ENCODE peak calls at places on chromosomes 12 and 14, in four cellular contexts. C is suprapubic skin, Y is sigmoid colon, H is stomach. I is an unnamed sample. For H3K4me1 and H3K36me3, the result is how much of the 10 kb centered on the place peaks cover.

GRCh38 chr14:105061428-105062047 is 3.7 kb downstream of the GPR132 start:
- DNase-seq in C (no peak), Y (peak), H (peak), I (no peak)

GRCh38 chr14:52399886-52400599 is 85.9 kb downstream of the PTGER2 start:
- DNase-seq in C (no peak), Y (no peak), H (no peak), I (peak)

GRCh38 chr14:55306938-55307589 is 35.8 kb downstream of the FBXO34 start:
- DNase-seq in C (no peak), Y (no peak), H (no peak), I (no peak)

GRCh38 chr12:15627995-15628945 is 160.9 kb downstream of the EPS8 start:
- DNase-seq in C (no peak), Y (no peak), H (no peak), I (no peak)

GRCh38 chr14:64646103-64646502 is 58.1 kb upstream of the PLEKHG3 start:
- DNase-seq in C (no peak), Y (peak), H (no peak), I (peak)

GRCh38 chr12:54935235-54935951 is 49.2 kb downstream of the TESPA1 start:
- DNase-seq in C (no peak), Y (no peak), H (no peak), I (no peak)

GRCh38 chr14:99688210-99688581 is 4.1 kb downstream of the CYP46A1 start:
- DNase-seq in C (peak), Y (peak), H (no peak), I (peak)

GRCh38 chr14:100531152-100531551 is 56.1 kb downstream of the BEGAIN start:
- DNase-seq in C (no peak), Y (peak), H (no peak), I (no peak)

GRCh38 chr14:73168274-73168673 is 32.0 kb downstream of the PSEN1 start:
- DNase-seq in C (no peak), Y (no peak), H (no peak), I (no peak)

GRCh38 chr12:114006482-114007425 is 40.6 kb upstream of the RBM19 start:
- DNase-seq in C (no peak), Y (no peak), H (no peak), I (no peak)

GRCh38 chr14:31619440-31619839 is 58.2 kb downstream of the NUBPL start:
- DNase-seq in C (no peak), Y (no peak), H (no peak), I (no peak)

GRCh38 chr12:52566847-52567291 is 6.8 kb downstream of the KRT74 start:
- DNase-seq in C (no peak), Y (no peak), H (no peak), I (no peak)

GRCh38 chr12:31622038-31622437 is 31.1 kb upstream of the DENND5B start:
- DNase-seq in C (no peak), Y (no peak), H (no peak), I (no peak)

GRCh38 chr12:56206373-56207166 is 15.2 kb downstream of the RNF41 start:
- DNase-seq in C (no peak), Y (peak), H (peak), I (peak)

GRCh38 chr12:574475-575128 is 88.6 kb downstream of the NINJ2 start:
- DNase-seq in C (peak), Y (peak), H (peak), I (no peak)

GRCh38 chr14:100030441-100031153 is 34.6 kb upstream of the EVL start:
- DNase-seq in C (no peak), Y (no peak), H (no peak), I (no peak)

GRCh38 chr14:92866181-92866752 is 56.7 kb upstream of the CHGA start:
- DNase-seq in C (no peak), Y (no peak), H (no peak), I (no peak)

GRCh38 chr14:84874436-84874835 is 655.5 kb upstream of the FLRT2 start:
- DNase-seq in C (no peak), Y (no peak), H (no peak), I (no peak)

GRCh38 chr14:68784298-68784910 is 8.5 kb downstream of the ZFP36L1 start:
- DNase-seq in C (peak), Y (peak), H (peak), I (peak)

GRCh38 chr12:26631846-26632245 is 201.1 kb downstream of the ITPR2 start:
- DNase-seq in C (no peak), Y (no peak), H (no peak), I (no peak)

GRCh38 chr12:107760207-107760816 is 625 bp downstream of the PRDM4 start:
- DNase-seq in C (peak), Y (peak), H (no peak), I (no peak)

GRCh38 chr12:58966939-58967338 is 46.6 kb upstream of the LRIG3 start:
- DNase-seq in C (no peak), Y (no peak), H (no peak), I (no peak)

GRCh38 chr12:104177663-104178501 is 37.7 kb upstream of the TXNRD1 start:
- DNase-seq in C (peak), Y (peak), H (peak), I (peak)

GRCh38 chr12:67415473-67415872 is 146.3 kb downstream of the CAND1 start:
- DNase-seq in C (no peak), Y (no peak), H (no peak), I (no peak)

GRCh38 chr14:73591690-73592448 is at the start of gene ACOT4:
- DNase-seq in C (no peak), Y (peak), H (peak), I (no peak)

GRCh38 chr12:120199595-120200306 is 1.2 kb downstream of the RPLP0 start:
- DNase-seq in C (no peak), Y (peak), H (no peak), I (peak)

GRCh38 chr12:75781532-75782046 is 250.0 kb downstream of the PHLDA1 start:
- DNase-seq in C (no peak), Y (no peak), H (no peak), I (no peak)

GRCh38 chr12:75900781-75901254 is 130.8 kb downstream of the PHLDA1 start:
- DNase-seq in C (no peak), Y (no peak), H (no peak), I (no peak)

GRCh38 chr14:76193696-76194095 is 42.0 kb downstream of the GPATCH2L start:
- DNase-seq in C (no peak), Y (no peak), H (no peak), I (no peak)

GRCh38 chr12:98074286-98074685 is 441.1 kb upstream of the TMPO start:
- DNase-seq in C (no peak), Y (no peak), H (no peak), I (no peak)

GRCh38 chr14:90545431-90545830 is 148.6 kb downstream of the CALM1 start:
- DNase-seq in C (no peak), Y (no peak), H (no peak), I (no peak)

GRCh38 chr14:103196716-103197115 is 73.5 kb downstream of the TNFAIP2 start:
- DNase-seq in C (peak), Y (peak), H (no peak), I (no peak)

GRCh38 chr14:56648508-56649301 is 69.1 kb downstream of the TMEM260 start:
- DNase-seq in C (no peak), Y (no peak), H (no peak), I (no peak)

GRCh38 chr12:41979574-41979973 is 165.1 kb downstream of the GXYLT1 start:
- DNase-seq in C (no peak), Y (no peak), H (no peak), I (no peak)

GRCh38 chr12:50241178-50241577 is 42.1 kb downstream of the LIMA1 start:
- DNase-seq in C (no peak), Y (no peak), H (no peak), I (no peak)

GRCh38 chr12:123598522-123598921 is 3.4 kb upstream of the DDX55 start:
- DNase-seq in C (no peak), Y (no peak), H (peak), I (no peak)
- TF ChIP-seq POLR2A in C (no peak), Y (no peak), H (no peak), I (no peak)

GRCh38 chr14:95485222-95485819 is 31.1 kb downstream of the SYNE3 start:
- DNase-seq in C (no peak), Y (no peak), H (no peak), I (no peak)
- H3K4me1 ChIP-seq in C (half or more), Y (under half), H (under half), I (under half)

DNA sequence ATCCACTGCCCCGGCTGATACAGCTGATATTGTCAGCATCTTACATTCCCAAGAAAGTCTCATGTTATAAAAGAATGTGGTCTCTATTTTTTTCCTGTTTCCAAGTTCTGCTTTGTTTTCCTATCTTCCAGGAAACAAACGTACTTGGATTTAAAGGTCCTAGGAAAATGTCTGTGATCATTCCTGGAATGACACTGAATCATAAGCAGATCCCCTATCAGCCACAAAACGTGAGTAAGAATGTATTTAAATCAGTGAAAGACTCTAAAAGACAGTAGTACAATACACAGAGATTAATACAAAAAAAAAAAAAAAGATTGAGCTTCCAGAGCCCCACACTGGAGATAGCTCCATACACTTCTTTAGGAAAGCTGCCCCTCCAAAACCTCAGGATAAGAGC is 21.7 kb upstream of the TEAD4 start:
- DNase-seq in C (no peak), Y (no peak), H (no peak), I (no peak)
- H3K36me3 ChIP-seq in C (half or more), Y (under half), H (half or more), I (under half)

DNA sequence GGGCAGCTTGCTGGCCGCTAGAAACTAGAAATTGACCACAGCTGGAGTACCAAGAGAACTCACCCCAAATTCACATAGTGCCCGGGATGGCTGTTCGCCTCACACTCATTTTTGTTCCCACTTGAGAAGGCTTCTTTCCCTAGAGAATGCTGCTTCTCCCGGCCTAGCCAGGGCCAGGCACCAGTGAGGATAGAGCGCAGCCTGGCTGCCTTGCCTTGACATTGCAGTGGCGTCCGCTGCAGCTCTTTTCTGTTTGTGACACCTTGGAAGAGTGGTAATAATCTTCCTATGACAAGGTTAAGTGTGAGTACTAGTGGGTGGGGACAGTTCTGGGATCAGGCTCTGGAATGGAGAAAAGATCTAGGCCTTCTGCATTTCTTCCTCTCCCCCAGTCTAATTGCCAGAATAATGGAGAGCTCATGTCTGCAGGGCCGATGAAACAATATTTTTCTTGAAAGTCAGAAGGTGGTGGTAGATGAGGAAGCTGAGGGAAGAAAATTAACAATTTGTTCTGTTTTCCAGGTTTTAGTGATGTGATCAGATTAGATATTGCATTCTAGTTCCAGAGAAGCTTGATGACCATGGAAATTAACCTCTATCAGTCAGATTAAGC is 3.7 kb downstream of the TMEM253 start:
- DNase-seq in C (peak), Y (peak), H (peak), I (peak)
- TF ChIP-seq POLR2A in C (no peak), Y (no peak), H (no peak), I (no peak)

GRCh38 chr14:93954900-93955891 is 21.2 kb downstream of the ASB2 start:
- DNase-seq in C (no peak), Y (no peak), H (no peak), I (no peak)

GRCh38 chr14:93954516-93954830 is 21.9 kb downstream of the ASB2 start:
- DNase-seq in C (no peak), Y (no peak), H (no peak), I (no peak)

GRCh38 chr14:93952829-93953228 is 23.5 kb downstream of the ASB2 start:
- DNase-seq in C (no peak), Y (no peak), H (no peak), I (no peak)

GRCh38 chr14:93953263-93953662 is 23.1 kb downstream of the ASB2 start:
- DNase-seq in C (no peak), Y (no peak), H (no peak), I (no peak)

DNA sequence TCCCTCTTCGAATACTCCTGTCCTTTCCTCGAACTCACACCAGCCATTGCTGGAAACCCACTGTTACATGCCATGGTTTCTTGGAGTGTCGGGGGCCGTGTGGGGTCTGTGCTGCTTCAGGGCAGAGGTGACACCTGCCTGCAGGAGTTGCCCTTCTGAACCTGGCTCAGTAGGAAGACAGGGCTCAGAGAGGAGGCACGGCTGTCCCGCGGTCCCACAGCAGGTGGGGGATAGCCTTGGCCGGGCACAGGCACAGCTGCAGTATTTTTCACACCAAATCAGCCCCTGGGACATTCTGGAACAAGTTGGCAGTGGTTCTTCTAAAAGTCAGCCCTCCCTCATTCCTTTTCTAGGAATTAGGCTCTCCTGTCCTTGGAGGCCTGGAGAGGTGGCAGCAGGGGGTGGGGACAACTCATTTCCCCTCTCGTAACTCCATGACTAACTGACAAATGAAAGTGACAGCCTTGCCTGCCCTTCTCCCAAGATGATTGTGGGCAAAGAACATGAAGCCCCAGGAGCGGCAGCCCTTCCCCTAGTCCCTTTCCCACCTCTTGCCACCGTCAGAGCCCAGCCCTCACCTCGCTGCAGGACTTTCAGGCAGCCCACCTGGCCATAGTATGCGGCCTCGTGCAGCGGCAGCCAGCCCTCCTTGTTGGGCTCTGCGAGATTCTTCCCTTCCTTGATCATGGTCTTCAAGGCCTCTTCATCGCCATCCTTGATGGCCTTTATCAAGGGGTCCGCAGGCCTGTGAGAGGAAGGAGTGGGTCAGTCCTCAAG is 22.4 kb downstream of the ASB2 start:
- DNase-seq in C (no peak), Y (no peak), H (no peak), I (no peak)
- H3K4me1 ChIP-seq in C (under half), Y (half or more), H (half or more), I (under half)

DNA sequence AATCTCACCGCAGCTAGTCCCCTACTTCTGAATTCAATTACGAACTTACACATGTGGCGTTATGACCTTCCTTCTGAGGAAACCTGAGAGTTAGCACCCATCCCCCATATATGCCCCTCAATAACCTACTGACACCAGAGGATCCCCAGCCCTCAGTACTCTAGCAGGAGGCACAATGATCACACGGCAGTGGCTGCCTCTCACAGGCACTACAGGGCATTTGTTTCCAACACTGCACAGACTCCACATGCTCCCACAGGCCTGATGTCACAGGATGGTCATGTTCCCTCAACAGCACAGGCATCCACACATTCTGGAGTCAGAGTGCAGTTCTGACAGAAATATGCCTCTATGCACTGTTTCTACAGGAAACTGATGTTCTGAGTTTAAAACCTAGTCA is 17.4 kb downstream of the PPP1CC start:
- DNase-seq in C (no peak), Y (no peak), H (no peak), I (no peak)
- H3K36me3 ChIP-seq in C (half or more), Y (under half), H (half or more), I (under half)